ENCODE peak calls at places on chromosomes 12 and 14, in five cellular contexts. F is mesenchymal stem cell, G is pancreas, H is IMR-90, Z is hepatocyte. X is an unnamed sample.

GRCh38 chr14:93648440-93649168 is 139.7 kb downstream of the PRIMA1 start:
- DNase-seq in F (no peak), G (no peak), H (no peak), Z (peak; percentile 55), X (no peak)

GRCh38 chr14:63614964-63615363 is 26.7 kb downstream of the WDR89 start:
- DNase-seq in F (peak; percentile 35), G (no peak), H (peak; percentile 67), Z (no peak), X (no peak)

GRCh38 chr14:104293851-104294627 is 155.7 kb downstream of the KIF26A start:
- DNase-seq in F (no peak), G (no peak), H (no peak), Z (no peak), X (peak; percentile 10)

GRCh38 chr12:84738481-84738972 is 174.1 kb downstream of the SLC6A15 start:
- DNase-seq in F (peak; percentile 58), G (no peak), H (peak; percentile 43), Z (no peak), X (peak; percentile 23)

GRCh38 chr12:130879781-130880389 is 8.0 kb downstream of the RAN start:
- DNase-seq in F (no peak), G (no peak), H (no peak), Z (no peak), X (no peak)

GRCh38 chr12:127528576-127528975 is 738.4 kb upstream of the TMEM132C start:
- DNase-seq in F (no peak), G (no peak), H (no peak), Z (no peak), X (no peak)

GRCh38 chr14:56100556-56100955 is 17.7 kb upstream of the PELI2 start:
- DNase-seq in F (no peak), G (no peak), H (peak; percentile 53), Z (no peak), X (no peak)

GRCh38 chr14:77000340-77001235 is 27.9 kb downstream of the IRF2BPL start:
- DNase-seq in F (peak; percentile 96), G (peak; percentile 10), H (peak; percentile 79), Z (peak; percentile 87), X (peak; percentile 80)

GRCh38 chr14:21527320-21527679 is 1.2 kb upstream of the SALL2 start:
- DNase-seq in F (no peak), G (no peak), H (no peak), Z (no peak), X (no peak)

GRCh38 chr12:30823140-30823669 is 68.5 kb upstream of the CAPRIN2 start:
- DNase-seq in F (peak; percentile 62), G (peak; percentile 54), H (no peak), Z (peak; percentile 74), X (no peak)

GRCh38 chr14:91796622-91797347 is 64.9 kb upstream of the CATSPERB start:
- DNase-seq in F (no peak), G (no peak), H (peak; percentile 28), Z (no peak), X (no peak)

GRCh38 chr14:61153436-61153835 is 127.7 kb downstream of the TMEM30B start:
- DNase-seq in F (peak; percentile 43), G (no peak), H (peak; percentile 49), Z (peak; percentile 32), X (no peak)

DNA sequence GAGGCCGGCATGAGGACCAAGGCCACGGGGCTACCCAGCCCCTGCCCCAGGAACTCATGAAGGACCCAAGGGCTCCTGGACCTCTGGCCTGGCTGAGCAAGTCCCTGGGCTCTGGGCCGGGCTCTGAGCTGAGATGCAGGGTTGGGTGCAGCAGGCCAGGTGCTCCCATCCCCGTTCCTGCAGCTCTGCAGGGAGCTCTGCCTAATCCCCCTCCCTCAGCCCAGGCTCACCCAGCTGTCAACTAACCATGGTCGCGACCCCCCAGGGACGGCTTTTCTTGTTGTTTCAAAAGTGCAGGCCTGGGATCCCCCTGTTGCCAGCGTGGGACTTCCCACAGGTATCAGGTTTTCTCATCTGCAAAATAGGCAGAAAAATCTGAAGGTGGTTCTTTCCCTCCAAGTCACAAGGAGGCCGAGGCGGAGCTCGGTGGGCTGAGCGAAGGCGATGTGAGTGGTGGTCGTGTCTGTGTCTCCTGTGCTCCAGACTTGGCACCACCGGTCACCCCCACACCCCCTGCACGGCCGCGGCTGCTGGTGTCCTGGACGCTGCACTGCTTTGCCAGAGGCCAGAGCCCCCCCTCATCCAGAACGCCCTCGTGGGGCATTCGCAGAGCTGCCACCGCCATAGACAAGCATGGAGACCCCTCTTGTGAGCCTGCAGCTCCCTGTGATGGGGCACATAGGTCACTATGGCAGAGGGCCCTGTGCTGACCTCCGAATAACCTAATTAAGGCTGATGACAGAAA is 22.5 kb upstream of the GALNT9 start:
- DNase-seq in F (no peak), G (no peak), H (no peak), Z (no peak), X (no peak)
- H3K4me1 ChIP-seq in F (no peaks in the 10 kb centered on the region), G (no peaks in the 10 kb centered on the region), H (no peaks in the 10 kb centered on the region), Z (no peaks in the 10 kb centered on the region), X (no peaks in the 10 kb centered on the region)

GRCh38 chr12:47818701-47819543 is 781 bp downstream of the HDAC7 start:
- DNase-seq in F (peak; percentile 56), G (peak; percentile 59), H (no peak), Z (peak; percentile 71), X (peak; percentile 86)

GRCh38 chr12:47821346-47821706 is 1.6 kb upstream of the HDAC7 start:
- DNase-seq in F (no peak), G (no peak), H (no peak), Z (no peak), X (no peak)

GRCh38 chr12:47820631-47821345 is 1.1 kb upstream of the HDAC7 start:
- DNase-seq in F (peak; percentile 98), G (peak; percentile 72), H (peak; percentile 95), Z (peak; percentile 92), X (peak; percentile 94)

GRCh38 chr12:47819544-47819901 is 180 bp downstream of the HDAC7 start:
- DNase-seq in F (no peak), G (no peak), H (no peak), Z (no peak), X (no peak)

DNA sequence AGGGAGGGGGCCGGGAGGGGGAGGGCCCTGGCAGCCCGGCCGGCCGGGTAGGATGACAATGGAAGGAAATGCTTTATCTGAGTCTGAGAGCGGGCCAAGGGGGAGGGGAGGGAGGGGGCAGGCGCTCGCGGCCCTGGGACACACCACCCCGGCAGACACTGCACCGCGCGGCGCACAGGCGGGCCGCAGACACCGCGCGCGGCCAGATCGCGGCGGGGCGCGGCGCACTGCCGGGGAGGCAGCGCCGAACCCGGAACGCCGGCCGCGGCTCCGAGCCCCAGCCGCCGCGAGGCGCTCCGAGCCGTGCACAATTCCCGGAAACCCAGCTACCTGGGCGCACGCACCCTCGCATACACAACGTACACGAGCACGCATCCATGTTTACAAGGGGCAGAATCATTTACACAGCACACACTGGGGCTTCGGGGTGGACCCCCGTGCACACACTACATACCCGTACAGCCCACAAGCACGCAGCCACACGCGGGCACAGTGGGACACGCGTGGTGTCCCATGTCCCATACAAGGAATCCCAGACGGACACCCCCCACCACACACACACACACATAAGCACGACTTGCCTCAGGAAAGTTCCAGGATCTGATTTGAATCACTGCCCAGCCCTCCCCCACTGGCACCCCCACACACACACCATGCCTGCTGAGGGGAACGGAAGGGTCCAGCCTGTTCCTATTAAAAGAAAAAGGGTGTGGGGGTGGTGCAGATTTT is at the start of gene HDAC7:
- DNase-seq in F (peak; percentile 78), G (peak; percentile 77), H (peak; percentile 72), Z (peak; percentile 91), X (peak; percentile 89)
- H3K4me1 ChIP-seq in F (peaks cover 37% of the 10 kb centered on the region), G (no peaks in the 10 kb centered on the region), H (peaks cover 37% of the 10 kb centered on the region), Z (peaks cover 53% of the 10 kb centered on the region), X (peaks cover 74% of the 10 kb centered on the region)

GRCh38 chr14:103108749-103109207 is 14.3 kb downstream of the EXOC3L4 start:
- DNase-seq in F (peak; percentile 74), G (no peak), H (peak; percentile 73), Z (no peak), X (no peak)

GRCh38 chr14:103109789-103110415 is 13.4 kb upstream of the TNFAIP2 start:
- DNase-seq in F (peak; percentile 89), G (no peak), H (peak; percentile 90), Z (no peak), X (no peak)

GRCh38 chr14:103111297-103111981 is 11.8 kb upstream of the TNFAIP2 start:
- DNase-seq in F (no peak), G (no peak), H (no peak), Z (no peak), X (no peak)

GRCh38 chr14:103112488-103113243 is 10.6 kb upstream of the TNFAIP2 start:
- DNase-seq in F (no peak), G (no peak), H (no peak), Z (no peak), X (no peak)

DNA sequence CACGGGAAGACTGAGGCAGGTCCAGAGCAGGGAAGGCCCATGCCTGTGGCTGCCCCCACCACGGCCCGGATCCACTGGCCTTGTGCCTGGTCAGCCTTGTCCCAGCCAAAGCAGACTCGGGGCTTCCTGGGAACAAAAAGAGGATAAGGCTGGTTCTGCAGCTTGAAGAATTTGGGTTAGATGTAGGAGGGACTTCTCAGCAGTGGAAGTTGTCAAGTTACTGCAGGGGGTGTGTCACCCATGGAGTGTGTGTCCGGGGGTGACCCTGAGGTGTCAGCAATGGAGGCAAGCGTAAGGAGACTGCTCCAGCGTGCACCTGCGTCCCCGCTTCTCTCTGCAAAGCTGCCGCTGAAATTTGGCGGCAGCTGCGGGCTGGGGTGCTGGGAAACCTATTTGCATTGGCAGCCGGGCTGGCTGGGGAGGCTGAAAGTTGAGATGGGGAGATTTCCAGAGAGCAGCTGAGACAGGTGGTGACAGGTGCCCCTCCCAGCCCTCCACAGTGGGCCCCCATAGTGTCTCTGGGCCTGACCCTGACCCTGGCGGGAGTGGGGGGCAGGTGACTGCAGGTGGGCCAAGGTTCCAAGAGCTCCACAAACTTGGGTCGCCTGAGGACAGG is 12.5 kb upstream of the TNFAIP2 start:
- DNase-seq in F (no peak), G (no peak), H (peak; percentile 26), Z (no peak), X (no peak)
- H3K4me1 ChIP-seq in F (peaks cover 56% of the 10 kb centered on the region), G (peaks cover 19% of the 10 kb centered on the region), H (peaks cover 30% of the 10 kb centered on the region), Z (peaks cover 19% of the 10 kb centered on the region), X (peaks cover 27% of the 10 kb centered on the region)

GRCh38 chr12:43105426-43105981 is 446.5 kb downstream of the ADAMTS20 start:
- DNase-seq in F (no peak), G (no peak), H (no peak), Z (no peak), X (no peak)

GRCh38 chr12:43104524-43104923 is 447.5 kb downstream of the ADAMTS20 start:
- DNase-seq in F (no peak), G (no peak), H (peak; percentile 64), Z (no peak), X (no peak)

GRCh38 chr12:43106355-43106754 is 445.6 kb downstream of the ADAMTS20 start:
- DNase-seq in F (no peak), G (no peak), H (no peak), Z (no peak), X (no peak)

GRCh38 chr12:43102506-43103269 is 449.3 kb downstream of the ADAMTS20 start:
- DNase-seq in F (no peak), G (no peak), H (no peak), Z (no peak), X (no peak)

GRCh38 chr12:43103866-43104265 is 448.1 kb downstream of the ADAMTS20 start:
- DNase-seq in F (no peak), G (no peak), H (no peak), Z (no peak), X (no peak)
- H3K4me1 ChIP-seq in F (peaks cover 2% of the 10 kb centered on the region), G (no peaks in the 10 kb centered on the region), H (peaks cover 2% of the 10 kb centered on the region), Z (peaks cover 14% of the 10 kb centered on the region), X (no peaks in the 10 kb centered on the region)

X was measured in tibial artery.